ENCODE peak calls at places on chromosome 10, in seven cellular contexts. E is cardiac muscle cell; J is CD8-positive, alpha-beta T cell; Q is fibroblast of mammary gland; S is fibroblast of pulmonary artery; Y is neural crest cell; N is AG09309. L is an unnamed sample.

GRCh38 chr10:17140386-17140761 is 10.8 kb upstream of the CUBN start:
- DNase-seq in E (no peak), J (no peak), Q (no peak), S (no peak), Y (no peak), N (no peak), L (no peak)

GRCh38 chr10:70967591-70968588 is 79.5 kb upstream of the PCBD1 start:
- DNase-seq in E (no peak), J (no peak), Q (peak), S (no peak), Y (no peak), N (no peak), L (no peak)

GRCh38 chr10:100656479-100656878 is 88.9 kb upstream of the PAX2 start:
- DNase-seq in E (peak), J (no peak), Q (peak), S (peak), Y (no peak), N (no peak), L (peak)

GRCh38 chr10:107163904-107164861 is at the start of gene SORCS1:
- DNase-seq in E (peak), J (no peak), Q (no peak), S (no peak), Y (peak), N (no peak), L (peak)

GRCh38 chr10:59719374-59719773 is 9.7 kb upstream of the SLC16A9 start:
- DNase-seq in E (no peak), J (no peak), Q (no peak), S (no peak), Y (no peak), N (no peak), L (no peak)

GRCh38 chr10:49608166-49608758 is 1.8 kb upstream of the SLC18A3 start:
- DNase-seq in E (no peak), J (no peak), Q (no peak), S (no peak), Y (no peak), N (no peak), L (no peak)

GRCh38 chr10:43667317-43667731 is 18.6 kb upstream of the ZNF32 start:
- DNase-seq in E (no peak), J (no peak), Q (peak), S (peak), Y (no peak), N (no peak), L (no peak)

GRCh38 chr10:116728526-116729096 is 13.8 kb downstream of the HSPA12A start:
- DNase-seq in E (no peak), J (no peak), Q (no peak), S (no peak), Y (no peak), N (no peak), L (no peak)

GRCh38 chr10:114412907-114413386 is 8.6 kb upstream of the AFAP1L2 start:
- DNase-seq in E (no peak), J (no peak), Q (peak), S (peak), Y (no peak), N (no peak), L (no peak)

GRCh38 chr10:5355762-5356478 is 8.8 kb upstream of the UCN3 start:
- DNase-seq in E (no peak), J (no peak), Q (no peak), S (peak), Y (no peak), N (no peak), L (no peak)

GRCh38 chr10:48470115-48470892 is 134.6 kb downstream of the ARHGAP22 start:
- DNase-seq in E (peak), J (no peak), Q (no peak), S (peak), Y (no peak), N (no peak), L (no peak)

DNA sequence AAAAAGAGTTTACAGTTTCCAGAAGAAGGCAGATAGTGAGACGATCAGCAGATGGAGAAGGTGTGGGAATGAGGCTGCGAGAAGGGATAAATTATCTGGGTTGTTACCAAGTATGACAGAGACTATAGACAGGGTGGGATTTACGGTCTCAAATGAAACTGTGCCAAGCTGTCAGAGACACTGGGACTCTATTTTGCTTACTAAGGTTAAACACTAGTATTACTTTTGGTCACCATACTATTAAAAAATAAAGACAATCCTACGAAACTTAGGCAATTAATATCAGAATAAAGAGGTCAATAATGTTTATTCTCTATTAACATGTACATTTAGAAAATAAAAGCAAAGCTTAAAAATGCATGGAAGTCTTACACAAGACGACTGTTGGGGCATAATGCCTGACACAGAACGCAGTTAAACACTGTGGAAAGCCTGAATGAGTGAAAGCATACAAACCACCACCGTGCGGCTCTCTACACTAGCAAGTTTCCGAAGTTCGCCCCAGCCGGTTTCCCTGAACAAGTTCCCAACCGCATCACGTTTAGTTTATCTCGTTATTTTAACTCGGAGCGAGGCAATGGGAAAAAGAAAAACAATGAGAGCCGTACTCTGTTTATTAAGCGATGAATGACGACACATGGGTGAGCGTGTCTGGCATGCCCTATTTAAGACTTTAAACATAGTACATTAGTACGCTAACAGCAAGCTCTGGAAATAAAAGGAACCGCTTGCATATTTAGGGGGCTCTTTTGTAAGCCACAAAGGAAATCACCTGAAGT is 911 bp upstream of the CC2D2B start:
- DNase-seq in E (peak), J (peak), Q (peak), S (peak), Y (peak), N (peak), L (peak)
- TF ChIP-seq CTCF in E (peak), J (no peak), Q (peak), S (peak), Y (no peak), N (peak), L (no peak)

GRCh38 chr10:125003146-125003900 is 61.4 kb downstream of the ZRANB1 start:
- DNase-seq in E (no peak), J (no peak), Q (no peak), S (no peak), Y (no peak), N (no peak), L (no peak)
- TF ChIP-seq CTCF in E (peak), J (no peak), Q (no peak), S (no peak), Y (peak), N (peak), L (no peak)

DNA sequence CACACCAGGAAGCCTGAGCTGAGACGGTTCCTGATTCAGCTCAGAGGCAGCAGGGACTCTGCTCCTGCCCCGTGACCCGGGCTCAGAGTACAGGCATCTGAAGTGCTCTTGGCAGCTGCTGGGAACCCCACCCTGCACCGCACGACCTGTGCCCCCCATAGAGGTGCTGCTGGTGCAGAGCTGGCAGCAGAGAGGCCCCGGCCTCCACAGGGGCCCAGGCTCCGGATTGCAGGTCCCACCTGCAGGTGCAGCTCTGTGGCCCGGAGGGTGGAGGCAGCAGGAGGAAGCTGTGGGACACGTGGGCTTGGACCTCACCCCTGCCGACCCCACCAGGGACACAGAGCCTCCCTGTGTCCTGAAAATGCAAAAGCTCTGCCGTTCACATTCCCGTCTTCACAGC is 39.4 kb upstream of the ADGRA1 start:
- DNase-seq in E (no peak), J (no peak), Q (no peak), S (no peak), Y (no peak), N (no peak), L (no peak)
- TF ChIP-seq CTCF in E (no peak), J (no peak), Q (no peak), S (no peak), Y (no peak), N (no peak), L (no peak)

GRCh38 chr10:67883710-67884312 is 645 bp upstream of the SIRT1 start:
- DNase-seq in E (no peak), J (no peak), Q (peak), S (no peak), Y (no peak), N (peak), L (no peak)
- TF ChIP-seq CTCF in E (no peak), J (no peak), Q (no peak), S (no peak), Y (no peak), N (no peak), L (no peak)

DNA sequence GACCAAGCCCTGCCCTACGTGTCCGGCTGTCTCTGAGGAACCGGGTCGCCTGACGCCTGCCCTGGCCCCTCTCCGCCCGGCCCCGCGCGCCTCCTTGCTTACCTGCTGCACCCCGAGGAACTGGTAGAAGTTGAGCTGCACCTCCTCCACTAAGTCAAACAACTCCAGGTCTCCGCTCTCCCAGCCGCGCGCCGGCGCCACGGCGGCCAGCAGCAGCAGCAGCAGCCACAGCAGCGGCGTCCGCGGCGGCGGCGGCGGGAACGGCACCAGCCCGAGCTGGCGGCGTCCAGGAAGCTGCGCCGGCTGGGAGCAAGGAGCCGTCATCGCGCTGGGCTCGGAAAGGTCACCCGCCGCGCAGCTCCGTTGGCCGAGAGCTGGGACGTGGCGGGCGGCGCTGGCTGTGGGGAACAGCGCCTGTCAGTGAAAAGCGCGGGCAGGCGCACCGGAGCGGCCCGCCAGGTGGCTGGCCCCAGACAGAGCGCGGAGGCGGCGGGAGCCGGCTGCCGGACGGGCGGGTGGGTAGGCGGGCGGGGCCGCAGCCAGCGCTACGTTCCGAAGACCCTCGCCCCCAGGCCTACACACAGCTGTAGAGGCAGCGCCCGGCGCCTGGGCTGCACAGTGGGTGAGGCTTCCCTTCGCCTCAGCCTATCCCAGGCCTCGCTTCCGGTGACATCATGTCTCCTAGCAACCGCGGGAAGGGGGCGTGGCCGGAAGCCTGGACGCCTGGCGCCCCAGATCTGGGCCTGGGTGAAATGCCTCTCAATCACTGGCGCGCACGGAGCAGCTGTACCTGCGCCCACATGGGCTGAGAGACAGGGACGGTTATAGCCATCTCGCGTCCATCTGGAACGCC is at the start of gene DNAJC1:
- DNase-seq in E (peak), J (peak), Q (peak), S (peak), Y (peak), N (peak), L (peak)
- TF ChIP-seq CTCF in E (no peak), J (no peak), Q (no peak), S (no peak), Y (peak), N (peak), L (no peak)